ENCODE peak calls at places on chromosomes 12 and 14, in eight cellular contexts. P, G, B, K, Z, L, D and S are unnamed samples.

GRCh38 chr14:105852378-105853088 is 326.1 kb downstream of the TMEM121 start:
- DNase-seq in Z (peak), K (no peak), B (no peak), P (no peak), L (no peak), D (no peak), G (no peak), S (no peak)

GRCh38 chr14:98270201-98270600 is 1001.8 kb downstream of the BCL11B start:
- DNase-seq in B (no peak), L (no peak), G (no peak), K (no peak), D (no peak), P (no peak), Z (no peak), S (no peak)

GRCh38 chr12:25187781-25188180 is 7.2 kb downstream of the DNAI7 start:
- DNase-seq in D (no peak), K (no peak), G (no peak), Z (no peak), P (no peak), L (no peak), B (peak), S (no peak)

GRCh38 chr12:53097207-53097563 is 282 bp upstream of the IGFBP6 start:
- DNase-seq in D (no peak), L (no peak), G (no peak), P (no peak), Z (no peak), B (peak), K (peak), S (no peak)

GRCh38 chr14:53338192-53338591 is 185.1 kb upstream of the DDHD1 start:
- DNase-seq in K (no peak), L (no peak), P (no peak), Z (no peak), G (no peak), D (no peak), B (peak), S (no peak)

GRCh38 chr12:85794551-85794950 is 41.7 kb downstream of the RASSF9 start:
- DNase-seq in Z (no peak), K (no peak), D (no peak), L (no peak), G (peak), B (no peak), P (no peak), S (no peak)

GRCh38 chr12:127888948-127889347 is 378.0 kb upstream of the TMEM132C start:
- DNase-seq in K (no peak), D (no peak), P (peak), L (no peak), G (no peak), Z (no peak), B (no peak), S (no peak)

GRCh38 chr14:54815016-54815415 is 87.6 kb downstream of the GCH1 start:
- DNase-seq in L (no peak), Z (no peak), G (no peak), B (no peak), K (no peak), P (no peak), D (no peak), S (no peak)

GRCh38 chr12:16350682-16351081 is 3.2 kb downstream of the MGST1 start:
- DNase-seq in L (no peak), K (no peak), Z (peak), B (peak), P (peak), G (no peak), D (no peak), S (peak)

GRCh38 chr14:104882325-104882973 is 17.4 kb downstream of the CEP170B start:
- DNase-seq in D (no peak), Z (peak), B (no peak), G (no peak), L (no peak), K (no peak), P (no peak), S (no peak)

GRCh38 chr12:107228076-107228475 is 134.7 kb upstream of the CRY1 start:
- DNase-seq in G (no peak), Z (no peak), P (no peak), B (no peak), L (no peak), D (no peak), K (no peak), S (no peak)

GRCh38 chr12:57887631-57888406 is 41.3 kb upstream of the CTDSP2 start:
- DNase-seq in L (no peak), B (peak), P (peak), D (no peak), G (peak), K (peak), Z (no peak), S (no peak)

GRCh38 chr12:105233045-105233905 is 2.7 kb downstream of the APPL2 start:
- DNase-seq in D (no peak), G (no peak), L (no peak), K (no peak), B (no peak), Z (no peak), P (no peak), S (no peak)